ENCODE peak calls at places on chromosomes 6 and 20, in four cellular contexts. One of them, this sample, is unnamed.

GRCh38 chr6:15297895-15298590 is 52.2 kb downstream of the JARID2 start:
- DNase-seq in CD8-positive, alpha-beta memory T cell: no peak
- DNase-seq in K562: no peak
- DNase-seq in right cardiac atrium: no peak
- DNase-seq in this sample: no peak

GRCh38 chr6:105991561-105992314 is 94.4 kb upstream of the PRDM1 start:
- DNase-seq in CD8-positive, alpha-beta memory T cell: peak
- DNase-seq in K562: peak
- DNase-seq in right cardiac atrium: no peak
- DNase-seq in this sample: no peak

GRCh38 chr6:25005010-25005409 is 69.2 kb upstream of the RIPOR2 start:
- DNase-seq in CD8-positive, alpha-beta memory T cell: no peak
- DNase-seq in K562: no peak
- DNase-seq in right cardiac atrium: no peak
- DNase-seq in this sample: no peak

GRCh38 chr6:109762769-109763450 is 71.8 kb downstream of the FIG4 start:
- DNase-seq in CD8-positive, alpha-beta memory T cell: no peak
- DNase-seq in K562: no peak
- DNase-seq in right cardiac atrium: no peak
- DNase-seq in this sample: no peak

GRCh38 chr6:161135695-161136591 is 137.9 kb downstream of the AGPAT4 start:
- DNase-seq in CD8-positive, alpha-beta memory T cell: no peak
- DNase-seq in K562: no peak
- DNase-seq in right cardiac atrium: no peak
- DNase-seq in this sample: no peak

GRCh38 chr20:62578294-62578897 is 63.9 kb upstream of the SLCO4A1 start:
- DNase-seq in CD8-positive, alpha-beta memory T cell: no peak
- DNase-seq in K562: peak
- DNase-seq in right cardiac atrium: no peak
- DNase-seq in this sample: no peak

GRCh38 chr20:48920527-48921167 is 864 bp upstream of the ARFGEF2 start:
- DNase-seq in CD8-positive, alpha-beta memory T cell: no peak
- DNase-seq in K562: no peak
- DNase-seq in right cardiac atrium: no peak
- DNase-seq in this sample: no peak

GRCh38 chr6:37058084-37058586 is 52.7 kb downstream of the FGD2 start:
- DNase-seq in CD8-positive, alpha-beta memory T cell: no peak
- DNase-seq in K562: peak
- DNase-seq in right cardiac atrium: peak
- DNase-seq in this sample: no peak

GRCh38 chr6:12635813-12636212 is 80.8 kb upstream of the PHACTR1 start:
- DNase-seq in CD8-positive, alpha-beta memory T cell: no peak
- DNase-seq in K562: no peak
- DNase-seq in right cardiac atrium: no peak
- DNase-seq in this sample: no peak

GRCh38 chr6:165585060-165585459 is 78.0 kb downstream of the PDE10A start:
- DNase-seq in CD8-positive, alpha-beta memory T cell: no peak
- DNase-seq in K562: no peak
- DNase-seq in right cardiac atrium: no peak
- DNase-seq in this sample: no peak

GRCh38 chr20:45934046-45934586 is 367 bp upstream of the PCIF1 start:
- DNase-seq in CD8-positive, alpha-beta memory T cell: peak
- DNase-seq in K562: peak
- DNase-seq in right cardiac atrium: peak
- DNase-seq in this sample: peak

GRCh38 chr6:113211185-113211584 is 646.0 kb upstream of the MARCKS start:
- DNase-seq in CD8-positive, alpha-beta memory T cell: no peak
- DNase-seq in K562: no peak
- DNase-seq in right cardiac atrium: no peak
- DNase-seq in this sample: no peak

GRCh38 chr20:47351643-47352331 is 4.7 kb downstream of the ZMYND8 start:
- DNase-seq in CD8-positive, alpha-beta memory T cell: no peak
- DNase-seq in K562: no peak
- DNase-seq in right cardiac atrium: no peak
- DNase-seq in this sample: no peak

GRCh38 chr6:66264376-66264775 is 557.4 kb upstream of the EYS start:
- DNase-seq in CD8-positive, alpha-beta memory T cell: no peak
- DNase-seq in K562: no peak
- DNase-seq in right cardiac atrium: no peak
- DNase-seq in this sample: no peak

DNA sequence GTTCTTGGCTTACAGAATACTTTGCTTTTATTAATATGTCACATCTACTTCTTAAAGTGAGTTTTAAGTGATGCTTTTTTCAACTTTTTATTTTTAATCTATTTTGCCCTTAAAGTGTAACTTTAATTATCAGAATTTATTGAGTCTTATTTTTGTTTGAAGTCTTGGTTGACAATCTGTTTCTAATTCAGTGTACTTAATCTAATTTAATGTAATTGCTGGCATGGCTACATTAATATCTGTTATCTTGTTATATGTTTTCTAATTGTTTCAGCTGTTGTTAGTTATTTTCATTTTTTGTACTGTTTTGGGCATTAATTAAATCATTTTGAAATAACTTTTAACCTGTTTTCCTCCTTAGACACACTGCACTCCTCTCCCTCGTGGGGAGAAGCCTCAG is 558.7 kb upstream of the EYS start:
- DNase-seq in CD8-positive, alpha-beta memory T cell: no peak
- DNase-seq in K562: no peak
- DNase-seq in right cardiac atrium: no peak
- DNase-seq in this sample: no peak
- H3K4me3 ChIP-seq in CD8-positive, alpha-beta memory T cell: no peak
- H3K4me3 ChIP-seq in K562: no peak
- H3K4me3 ChIP-seq in right cardiac atrium: no peak
- H3K4me3 ChIP-seq in this sample: no peak

DNA sequence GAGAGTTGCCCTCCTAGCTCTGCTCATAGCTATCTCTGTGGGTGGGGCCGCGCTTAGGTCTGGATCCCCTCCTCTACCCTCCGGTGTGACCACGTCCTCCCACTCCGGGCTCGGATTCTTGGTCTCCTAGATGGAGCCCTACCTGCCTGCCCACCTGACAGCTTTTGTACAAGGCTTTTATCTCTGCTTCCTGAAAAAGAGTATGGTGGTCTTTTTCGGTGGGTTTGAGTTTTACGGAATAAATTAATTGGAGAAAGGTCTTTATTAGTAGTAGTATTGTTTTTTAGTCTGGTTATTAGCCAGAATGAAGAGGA is 773 bp downstream of the SMAP1 start:
- DNase-seq in CD8-positive, alpha-beta memory T cell: no peak
- DNase-seq in K562: no peak
- DNase-seq in right cardiac atrium: no peak
- DNase-seq in this sample: peak
- H3K27ac ChIP-seq in CD8-positive, alpha-beta memory T cell: peak
- H3K27ac ChIP-seq in K562: no peak
- H3K27ac ChIP-seq in right cardiac atrium: peak
- H3K27ac ChIP-seq in this sample: peak

GRCh38 chr6:27281569-27281968 is 30.5 kb downstream of the POM121L2 start:
- DNase-seq in CD8-positive, alpha-beta memory T cell: no peak
- DNase-seq in K562: no peak
- DNase-seq in right cardiac atrium: no peak
- DNase-seq in this sample: no peak
- H3K4me3 ChIP-seq in CD8-positive, alpha-beta memory T cell: no peak
- H3K4me3 ChIP-seq in K562: peak
- H3K4me3 ChIP-seq in right cardiac atrium: no peak
- H3K4me3 ChIP-seq in this sample: peak

DNA sequence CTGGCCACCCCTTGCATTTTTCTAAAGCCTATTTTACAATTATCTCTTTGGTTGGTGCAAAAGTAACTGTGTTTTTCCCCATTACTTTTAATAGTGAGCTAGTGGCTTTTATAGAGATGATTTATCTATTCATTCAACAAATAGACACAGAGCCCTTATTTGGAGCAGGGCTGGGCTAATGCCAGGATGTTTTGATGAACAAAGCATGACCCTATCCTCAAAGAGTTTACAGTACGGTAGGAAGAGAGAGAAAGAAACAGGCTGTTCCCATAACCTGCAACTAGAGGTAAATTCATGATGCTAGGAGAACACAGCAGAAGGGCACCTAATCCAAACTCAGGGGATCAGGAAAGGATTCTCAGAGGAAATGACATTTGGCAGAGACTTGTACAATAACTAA is 37.3 kb upstream of the UST start:
- DNase-seq in CD8-positive, alpha-beta memory T cell: no peak
- DNase-seq in K562: no peak
- DNase-seq in right cardiac atrium: no peak
- DNase-seq in this sample: no peak
- H3K27ac ChIP-seq in CD8-positive, alpha-beta memory T cell: no peak
- H3K27ac ChIP-seq in K562: no peak
- H3K27ac ChIP-seq in right cardiac atrium: no peak
- H3K27ac ChIP-seq in this sample: no peak

GRCh38 chr20:59822291-59823029 is 111.0 kb downstream of the SYCP2 start:
- DNase-seq in CD8-positive, alpha-beta memory T cell: no peak
- DNase-seq in K562: no peak
- DNase-seq in right cardiac atrium: no peak
- DNase-seq in this sample: no peak

GRCh38 chr20:59824711-59825562 is 108.5 kb downstream of the SYCP2 start:
- DNase-seq in CD8-positive, alpha-beta memory T cell: no peak
- DNase-seq in K562: no peak
- DNase-seq in right cardiac atrium: no peak
- DNase-seq in this sample: no peak

GRCh38 chr20:59823030-59823423 is 110.4 kb downstream of the SYCP2 start:
- DNase-seq in CD8-positive, alpha-beta memory T cell: no peak
- DNase-seq in K562: no peak
- DNase-seq in right cardiac atrium: no peak
- DNase-seq in this sample: no peak

GRCh38 chr20:59823860-59824259 is 109.6 kb downstream of the SYCP2 start:
- DNase-seq in CD8-positive, alpha-beta memory T cell: no peak
- DNase-seq in K562: no peak
- DNase-seq in right cardiac atrium: no peak
- DNase-seq in this sample: no peak

DNA sequence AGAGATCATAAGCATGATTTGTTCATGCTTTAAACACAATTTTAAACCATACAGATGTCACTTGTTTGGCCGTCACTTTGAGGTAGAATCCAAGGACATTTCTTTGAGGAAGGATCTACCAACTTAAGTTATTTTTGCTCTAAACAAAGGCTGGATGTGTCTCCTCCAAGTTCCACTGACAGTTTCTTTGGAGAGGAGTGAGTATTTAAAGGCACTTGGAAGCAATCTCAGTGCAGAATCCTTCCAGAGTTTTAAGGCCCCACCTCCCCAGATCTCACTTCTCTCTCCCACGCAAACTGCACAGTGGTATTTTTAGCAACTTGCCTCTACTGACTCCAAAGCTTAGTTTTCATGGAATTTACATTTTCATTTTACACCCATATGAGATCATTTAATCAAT is 110.0 kb downstream of the SYCP2 start:
- DNase-seq in CD8-positive, alpha-beta memory T cell: no peak
- DNase-seq in K562: no peak
- DNase-seq in right cardiac atrium: no peak
- DNase-seq in this sample: no peak
- H3K4me3 ChIP-seq in CD8-positive, alpha-beta memory T cell: no peak
- H3K4me3 ChIP-seq in K562: no peak
- H3K4me3 ChIP-seq in right cardiac atrium: no peak
- H3K4me3 ChIP-seq in this sample: no peak